ENCODE peak calls at places on chromosomes 12 and 14, in seven cellular contexts. One of them, this sample, is unnamed.

GRCh38 chr12:116773276-116773731 is 35.2 kb downstream of the RNFT2 start:
- DNase-seq in Peyer's patch: no peak
- DNase-seq in A549: peak; percentile 28
- DNase-seq in suprapubic skin: no peak
- DNase-seq in stomach: no peak
- DNase-seq in ovary: no peak
- DNase-seq in heart left ventricle: no peak
- DNase-seq in this sample: no peak

GRCh38 chr14:51931308-51931707 is 58.0 kb upstream of the RTRAF start:
- DNase-seq in Peyer's patch: no peak
- DNase-seq in A549: no peak
- DNase-seq in suprapubic skin: no peak
- DNase-seq in stomach: no peak
- DNase-seq in ovary: no peak
- DNase-seq in heart left ventricle: no peak
- DNase-seq in this sample: no peak

GRCh38 chr12:122366685-122367475 is 55.6 kb downstream of the CLIP1 start:
- DNase-seq in Peyer's patch: no peak
- DNase-seq in A549: peak; percentile 86
- DNase-seq in suprapubic skin: no peak
- DNase-seq in stomach: no peak
- DNase-seq in ovary: peak; percentile 54
- DNase-seq in heart left ventricle: peak; percentile 45
- DNase-seq in this sample: peak; percentile 52

GRCh38 chr12:120690083-120690450 is 3.1 kb downstream of the MLEC start:
- DNase-seq in Peyer's patch: no peak
- DNase-seq in A549: no peak
- DNase-seq in suprapubic skin: no peak
- DNase-seq in stomach: no peak
- DNase-seq in ovary: no peak
- DNase-seq in heart left ventricle: no peak
- DNase-seq in this sample: no peak

GRCh38 chr14:95818581-95818980 is 58.1 kb upstream of the TUNAR start:
- DNase-seq in Peyer's patch: no peak
- DNase-seq in A549: no peak
- DNase-seq in suprapubic skin: no peak
- DNase-seq in stomach: no peak
- DNase-seq in ovary: no peak
- DNase-seq in heart left ventricle: no peak
- DNase-seq in this sample: no peak

GRCh38 chr14:68549966-68550705 is 242.7 kb downstream of the ZFP36L1 start:
- DNase-seq in Peyer's patch: no peak
- DNase-seq in A549: no peak
- DNase-seq in suprapubic skin: no peak
- DNase-seq in stomach: no peak
- DNase-seq in ovary: no peak
- DNase-seq in heart left ventricle: no peak
- DNase-seq in this sample: no peak

GRCh38 chr14:96146131-96146771 is 58.4 kb upstream of the BDKRB2 start:
- DNase-seq in Peyer's patch: no peak
- DNase-seq in A549: no peak
- DNase-seq in suprapubic skin: no peak
- DNase-seq in stomach: peak; percentile 61
- DNase-seq in ovary: no peak
- DNase-seq in heart left ventricle: no peak
- DNase-seq in this sample: no peak

GRCh38 chr14:101242442-101243385 is 318.6 kb upstream of the DIO3 start:
- DNase-seq in Peyer's patch: peak; percentile 19
- DNase-seq in A549: no peak
- DNase-seq in suprapubic skin: peak; percentile 67
- DNase-seq in stomach: no peak
- DNase-seq in ovary: no peak
- DNase-seq in heart left ventricle: no peak
- DNase-seq in this sample: no peak

GRCh38 chr14:71538288-71538687 is 393.9 kb upstream of the RGS6 start:
- DNase-seq in Peyer's patch: no peak
- DNase-seq in A549: no peak
- DNase-seq in suprapubic skin: no peak
- DNase-seq in stomach: no peak
- DNase-seq in ovary: no peak
- DNase-seq in heart left ventricle: no peak
- DNase-seq in this sample: no peak

GRCh38 chr12:64383675-64384074 is 6.9 kb downstream of the C12orf56 start:
- DNase-seq in Peyer's patch: no peak
- DNase-seq in A549: no peak
- DNase-seq in suprapubic skin: no peak
- DNase-seq in stomach: no peak
- DNase-seq in ovary: no peak
- DNase-seq in heart left ventricle: no peak
- DNase-seq in this sample: no peak

GRCh38 chr12:91127751-91128150 is 16.5 kb upstream of the LUM start:
- DNase-seq in Peyer's patch: no peak
- DNase-seq in A549: no peak
- DNase-seq in suprapubic skin: no peak
- DNase-seq in stomach: no peak
- DNase-seq in ovary: no peak
- DNase-seq in heart left ventricle: no peak
- DNase-seq in this sample: no peak

GRCh38 chr12:64186789-64187188 is 35.3 kb downstream of the KICS2 start:
- DNase-seq in Peyer's patch: no peak
- DNase-seq in A549: peak; percentile 33
- DNase-seq in suprapubic skin: no peak
- DNase-seq in stomach: no peak
- DNase-seq in ovary: no peak
- DNase-seq in heart left ventricle: no peak
- DNase-seq in this sample: no peak

GRCh38 chr12:18886962-18887361 is 149.0 kb downstream of the CAPZA3 start:
- DNase-seq in Peyer's patch: no peak
- DNase-seq in A549: no peak
- DNase-seq in suprapubic skin: no peak
- DNase-seq in stomach: no peak
- DNase-seq in ovary: no peak
- DNase-seq in heart left ventricle: no peak
- DNase-seq in this sample: no peak

GRCh38 chr12:131942671-131943070 is 7.1 kb upstream of the EP400 start:
- DNase-seq in Peyer's patch: no peak
- DNase-seq in A549: no peak
- DNase-seq in suprapubic skin: peak; percentile 45
- DNase-seq in stomach: peak; percentile 7
- DNase-seq in ovary: no peak
- DNase-seq in heart left ventricle: no peak
- DNase-seq in this sample: no peak

GRCh38 chr12:86158956-86159355 is 97.2 kb downstream of the MGAT4C start:
- DNase-seq in Peyer's patch: no peak
- DNase-seq in A549: no peak
- DNase-seq in suprapubic skin: no peak
- DNase-seq in stomach: no peak
- DNase-seq in ovary: no peak
- DNase-seq in heart left ventricle: no peak
- DNase-seq in this sample: no peak

GRCh38 chr12:47376937-47377336 is 297.2 kb upstream of the AMIGO2 start:
- DNase-seq in Peyer's patch: no peak
- DNase-seq in A549: no peak
- DNase-seq in suprapubic skin: no peak
- DNase-seq in stomach: no peak
- DNase-seq in ovary: peak; percentile 49
- DNase-seq in heart left ventricle: no peak
- DNase-seq in this sample: no peak

GRCh38 chr12:47373554-47374150 is 293.9 kb upstream of the AMIGO2 start:
- DNase-seq in Peyer's patch: no peak
- DNase-seq in A549: no peak
- DNase-seq in suprapubic skin: no peak
- DNase-seq in stomach: no peak
- DNase-seq in ovary: no peak
- DNase-seq in heart left ventricle: no peak
- DNase-seq in this sample: no peak

GRCh38 chr12:47378222-47378582 is 298.4 kb upstream of the AMIGO2 start:
- DNase-seq in Peyer's patch: no peak
- DNase-seq in A549: no peak
- DNase-seq in suprapubic skin: no peak
- DNase-seq in stomach: no peak
- DNase-seq in ovary: peak; percentile 32
- DNase-seq in heart left ventricle: no peak
- DNase-seq in this sample: no peak

GRCh38 chr12:47378907-47379306 is 299.1 kb upstream of the AMIGO2 start:
- DNase-seq in Peyer's patch: no peak
- DNase-seq in A549: no peak
- DNase-seq in suprapubic skin: no peak
- DNase-seq in stomach: no peak
- DNase-seq in ovary: no peak
- DNase-seq in heart left ventricle: no peak
- DNase-seq in this sample: no peak

DNA sequence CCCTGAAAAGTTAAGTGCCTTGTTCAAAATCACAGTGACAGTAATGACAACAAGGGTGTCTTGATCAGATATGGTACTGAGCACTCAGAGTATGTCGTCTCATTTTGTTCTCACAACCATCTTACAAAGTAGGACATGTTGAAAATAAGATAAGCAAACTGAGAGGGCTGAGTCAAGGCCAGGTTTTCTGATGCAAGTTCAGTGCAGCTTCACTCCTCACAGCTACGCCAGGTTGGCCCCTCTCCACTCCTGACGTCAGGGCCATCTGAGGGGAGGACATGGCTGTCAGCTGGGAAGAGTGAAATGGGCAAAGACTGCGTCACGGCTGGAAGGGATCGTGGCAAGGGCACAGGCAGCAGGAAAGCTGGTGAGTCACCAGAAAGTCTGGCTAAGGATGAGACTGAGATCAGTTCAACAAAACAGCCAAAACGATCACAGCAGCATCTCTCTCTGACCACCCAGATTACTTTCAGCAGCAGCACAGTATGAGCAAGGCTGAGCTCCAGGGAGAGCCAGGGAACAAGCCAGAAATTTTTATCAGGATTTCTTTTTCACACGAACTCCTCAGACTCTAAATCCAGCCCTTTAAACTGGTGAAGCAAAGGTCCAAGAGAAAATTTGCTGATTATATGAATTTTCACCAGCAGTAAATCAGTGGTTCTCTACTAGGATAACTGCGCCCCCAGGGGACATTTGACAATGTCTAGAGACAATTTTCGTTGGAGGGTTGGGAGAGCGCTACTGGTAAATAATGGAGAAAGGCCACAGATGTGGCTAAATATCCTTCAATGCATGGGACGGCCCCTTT is 297.9 kb upstream of the AMIGO2 start:
- DNase-seq in Peyer's patch: peak; percentile 53
- DNase-seq in A549: peak; percentile 90
- DNase-seq in suprapubic skin: peak; percentile 94
- DNase-seq in stomach: peak; percentile 72
- DNase-seq in ovary: peak; percentile 100
- DNase-seq in heart left ventricle: peak; percentile 99
- DNase-seq in this sample: peak; percentile 63
- TF ChIP-seq POLR2A in Peyer's patch: no peak
- TF ChIP-seq POLR2A in A549: no peak
- TF ChIP-seq POLR2A in suprapubic skin: no peak
- TF ChIP-seq POLR2A in stomach: no peak
- TF ChIP-seq POLR2A in ovary: no peak
- TF ChIP-seq POLR2A in heart left ventricle: no peak
- TF ChIP-seq POLR2A in this sample: no peak

GRCh38 chr12:51217133-51217967 is 512 bp downstream of the POU6F1 start:
- DNase-seq in Peyer's patch: peak; percentile 68
- DNase-seq in A549: peak; percentile 79
- DNase-seq in suprapubic skin: peak; percentile 84
- DNase-seq in stomach: peak; percentile 57
- DNase-seq in ovary: peak; percentile 65
- DNase-seq in heart left ventricle: peak; percentile 58
- DNase-seq in this sample: peak; percentile 50

GRCh38 chr12:51216652-51217051 is 1.2 kb downstream of the POU6F1 start:
- DNase-seq in Peyer's patch: no peak
- DNase-seq in A549: no peak
- DNase-seq in suprapubic skin: no peak
- DNase-seq in stomach: no peak
- DNase-seq in ovary: peak; percentile 28
- DNase-seq in heart left ventricle: no peak
- DNase-seq in this sample: no peak

GRCh38 chr12:51218607-51219161 is 822 bp upstream of the POU6F1 start:
- DNase-seq in Peyer's patch: no peak
- DNase-seq in A549: no peak
- DNase-seq in suprapubic skin: no peak
- DNase-seq in stomach: peak; percentile 65
- DNase-seq in ovary: peak; percentile 33
- DNase-seq in heart left ventricle: no peak
- DNase-seq in this sample: no peak

GRCh38 chr12:51219345-51219744 is 1.5 kb upstream of the POU6F1 start:
- DNase-seq in Peyer's patch: no peak
- DNase-seq in A549: no peak
- DNase-seq in suprapubic skin: no peak
- DNase-seq in stomach: no peak
- DNase-seq in ovary: no peak
- DNase-seq in heart left ventricle: no peak
- DNase-seq in this sample: no peak

GRCh38 chr12:51217968-51218606 is at the start of gene POU6F1:
- DNase-seq in Peyer's patch: peak; percentile 81
- DNase-seq in A549: peak; percentile 94
- DNase-seq in suprapubic skin: peak; percentile 85
- DNase-seq in stomach: peak; percentile 72
- DNase-seq in ovary: peak; percentile 79
- DNase-seq in heart left ventricle: peak; percentile 79
- DNase-seq in this sample: peak; percentile 86
- TF ChIP-seq POLR2A in Peyer's patch: no peak
- TF ChIP-seq POLR2A in A549: peak; percentile 22
- TF ChIP-seq POLR2A in suprapubic skin: no peak
- TF ChIP-seq POLR2A in stomach: no peak
- TF ChIP-seq POLR2A in ovary: peak; percentile 52
- TF ChIP-seq POLR2A in heart left ventricle: no peak
- TF ChIP-seq POLR2A in this sample: no peak

GRCh38 chr14:36988989-36989388 is 183.4 kb downstream of the SLC25A21 start:
- DNase-seq in Peyer's patch: no peak
- DNase-seq in A549: no peak
- DNase-seq in suprapubic skin: no peak
- DNase-seq in stomach: no peak
- DNase-seq in ovary: no peak
- DNase-seq in heart left ventricle: no peak
- DNase-seq in this sample: no peak

GRCh38 chr14:36986407-36986806 is 186.0 kb downstream of the SLC25A21 start:
- DNase-seq in Peyer's patch: no peak
- DNase-seq in A549: no peak
- DNase-seq in suprapubic skin: no peak
- DNase-seq in stomach: no peak
- DNase-seq in ovary: no peak
- DNase-seq in heart left ventricle: no peak
- DNase-seq in this sample: no peak

DNA sequence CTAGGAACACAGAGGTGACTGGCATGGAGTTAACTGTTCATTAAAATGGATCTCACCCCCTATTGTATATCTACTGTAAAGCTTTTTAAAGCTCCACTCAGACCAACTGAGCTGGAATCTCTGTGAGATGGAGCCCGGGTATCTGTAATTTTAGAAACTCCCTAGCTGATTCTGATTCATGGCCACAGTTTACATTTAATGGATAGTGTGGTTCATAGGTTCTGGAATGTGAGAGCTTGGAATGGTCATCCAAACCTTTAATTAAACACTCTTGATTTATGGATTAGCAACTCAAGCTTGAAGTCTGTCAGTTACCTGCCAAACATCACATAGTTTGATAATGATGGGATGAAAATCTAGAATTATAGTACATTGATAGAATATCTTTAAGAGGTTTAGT is 183.8 kb downstream of the SLC25A21 start:
- DNase-seq in Peyer's patch: no peak
- DNase-seq in A549: no peak
- DNase-seq in suprapubic skin: no peak
- DNase-seq in stomach: no peak
- DNase-seq in ovary: no peak
- DNase-seq in heart left ventricle: no peak
- DNase-seq in this sample: no peak
- TF ChIP-seq POLR2A in Peyer's patch: no peak
- TF ChIP-seq POLR2A in A549: no peak
- TF ChIP-seq POLR2A in suprapubic skin: no peak
- TF ChIP-seq POLR2A in stomach: no peak
- TF ChIP-seq POLR2A in ovary: no peak
- TF ChIP-seq POLR2A in heart left ventricle: no peak
- TF ChIP-seq POLR2A in this sample: no peak

GRCh38 chr12:109727039-109727723 is 13.6 kb downstream of the FAM222A start:
- DNase-seq in Peyer's patch: peak; percentile 60
- DNase-seq in A549: no peak
- DNase-seq in suprapubic skin: peak; percentile 79
- DNase-seq in stomach: peak; percentile 50
- DNase-seq in ovary: no peak
- DNase-seq in heart left ventricle: peak; percentile 28
- DNase-seq in this sample: no peak
- TF ChIP-seq POLR2A in Peyer's patch: no peak
- TF ChIP-seq POLR2A in A549: no peak
- TF ChIP-seq POLR2A in suprapubic skin: no peak
- TF ChIP-seq POLR2A in stomach: no peak
- TF ChIP-seq POLR2A in ovary: no peak
- TF ChIP-seq POLR2A in heart left ventricle: no peak
- TF ChIP-seq POLR2A in this sample: no peak

This sample was measured in H54.